ENCODE peak calls at places on chromosomes 16 and 17, in six cellular contexts. Z is anterior cingulate cortex; S is HAP-1; K is activated naive CD4-positive, alpha-beta T cell treated with anti-CD3 and anti-CD28 coated beads for 36 hours; F is lower leg skin; Q is amygdala. D is an unnamed sample.

GRCh38 chr17:56292010-56292409 is 138.7 kb downstream of the ANKFN1 start:
- DNase-seq in Z (no peak), Q (no peak), K (no peak), S (no peak), F (no peak), D (no peak)

GRCh38 chr17:4861052-4861451 is 27.9 kb downstream of the MINK1 start:
- DNase-seq in F (no peak), K (no peak), Q (no peak), S (no peak), Z (no peak), D (no peak)

GRCh38 chr16:4333308-4333638 is 17.4 kb downstream of the GLIS2 start:
- DNase-seq in S (no peak), K (no peak), Z (no peak), Q (no peak), F (no peak), D (no peak)

GRCh38 chr17:4591529-4591928 is 7.2 kb downstream of the SMTNL2 start:
- DNase-seq in Z (no peak), F (no peak), Q (no peak), K (no peak), S (no peak), D (no peak)

GRCh38 chr16:57299009-57299718 is 14.7 kb upstream of the PLLP start:
- DNase-seq in Z (no peak), F (peak), S (peak), Q (no peak), K (peak), D (no peak)

GRCh38 chr16:89837014-89837546 is 8.8 kb downstream of the SPIRE2 start:
- DNase-seq in K (no peak), F (no peak), Z (no peak), Q (no peak), S (no peak), D (no peak)

GRCh38 chr17:72297326-72298115 is 176.7 kb downstream of the SOX9 start:
- DNase-seq in F (no peak), K (no peak), S (no peak), Z (no peak), Q (no peak), D (no peak)

GRCh38 chr17:30267625-30268024 is 24.1 kb downstream of the BLMH start:
- DNase-seq in K (no peak), Q (no peak), F (no peak), Z (no peak), S (no peak), D (no peak)

GRCh38 chr16:66588981-66589713 is 9.9 kb downstream of the CMTM2 start:
- DNase-seq in Q (no peak), K (peak), S (no peak), F (no peak), Z (no peak), D (peak)

GRCh38 chr17:80491478-80492342 is 15.3 kb upstream of the NPTX1 start:
- DNase-seq in F (no peak), S (peak), Q (no peak), K (no peak), Z (no peak), D (no peak)

GRCh38 chr16:47110939-47111338 is 32.8 kb downstream of the NETO2 start:
- DNase-seq in Q (no peak), K (no peak), S (no peak), Z (no peak), F (no peak), D (no peak)

GRCh38 chr17:36728030-36728991 is 126.9 kb downstream of the MRM1 start:
- DNase-seq in Z (no peak), Q (no peak), S (peak), F (no peak), K (peak), D (no peak)

GRCh38 chr17:11548398-11548797 is 49.9 kb upstream of the DNAH9 start:
- DNase-seq in K (no peak), Z (no peak), Q (no peak), S (no peak), F (no peak), D (no peak)

GRCh38 chr16:4350787-4351659 is at the start of gene PAM16:
- DNase-seq in Z (peak), S (peak), F (peak), Q (peak), K (peak), D (peak)

GRCh38 chr16:73572135-73572534 is 524.2 kb upstream of the ZFHX3 start:
- DNase-seq in F (no peak), K (no peak), Z (no peak), Q (no peak), S (peak), D (no peak)

GRCh38 chr16:86531193-86531550 is 20.8 kb downstream of the FOXF1 start:
- DNase-seq in Q (peak), F (no peak), K (no peak), Z (peak), S (no peak), D (no peak)

GRCh38 chr17:81812571-81813370 is 8.8 kb downstream of the GCGR start:
- DNase-seq in S (no peak), K (no peak), Z (no peak), F (no peak), Q (no peak), D (no peak)

GRCh38 chr16:88965826-88966480 is 11.1 kb downstream of the CBFA2T3 start:
- DNase-seq in F (no peak), Z (no peak), S (no peak), Q (no peak), K (no peak), D (no peak)

GRCh38 chr17:79799538-79800324 is 2.9 kb upstream of the CBX8 start:
- DNase-seq in Z (no peak), Q (no peak), K (peak), F (no peak), S (no peak), D (no peak)

GRCh38 chr17:47239663-47240374 is 13.8 kb upstream of the ITGB3 start:
- DNase-seq in F (peak), S (peak), Z (peak), Q (no peak), K (no peak), D (no peak)

GRCh38 chr16:82935781-82936180 is 309.0 kb downstream of the CDH13 start:
- DNase-seq in Z (no peak), S (no peak), Q (no peak), F (no peak), K (no peak), D (no peak)

GRCh38 chr16:78434401-78434800 is 334.9 kb downstream of the WWOX start:
- DNase-seq in S (no peak), Z (no peak), K (no peak), Q (no peak), F (no peak), D (no peak)

GRCh38 chr17:82647593-82648164 is 565 bp downstream of the WDR45B start:
- DNase-seq in Q (no peak), F (no peak), S (peak), Z (no peak), K (peak), D (peak)

GRCh38 chr17:78107976-78108725 is 20.4 kb downstream of the TMC6 start:
- DNase-seq in S (no peak), K (no peak), Q (no peak), F (no peak), Z (no peak), D (no peak)

GRCh38 chr16:88421871-88422433 is 31.1 kb upstream of the ZFPM1 start:
- DNase-seq in S (no peak), F (no peak), Q (no peak), Z (no peak), K (no peak), D (no peak)